ENCODE peak calls at places on chromosomes 1 and 21, in six cellular contexts. R is IMR-90, A is neuronal stem cell, L is mesenchymal stem cell, Z is mesendoderm, K is H1. W is an unnamed sample.

GRCh38 chr1:174875306-174875705 is 124.4 kb upstream of the CACYBP start:
- DNase-seq in A (no peak), K (no peak), R (no peak), L (no peak), Z (peak), W (peak)

GRCh38 chr1:168437821-168438220 is 106.0 kb downstream of the XCL2 start:
- DNase-seq in K (no peak), R (no peak), L (no peak), A (no peak), Z (no peak), W (no peak)

GRCh38 chr1:79044974-79045650 is 38.6 kb upstream of the ADGRL4 start:
- DNase-seq in R (no peak), L (no peak), Z (peak), A (no peak), K (peak), W (peak)

GRCh38 chr1:152932170-152932811 is 14.7 kb upstream of the SPRR5 start:
- DNase-seq in R (no peak), Z (no peak), A (no peak), L (no peak), K (no peak), W (no peak)

GRCh38 chr1:94920061-94920460 is 6.8 kb downstream of the CNN3 start:
- DNase-seq in R (no peak), Z (no peak), L (peak), K (no peak), A (no peak), W (no peak)

GRCh38 chr1:182507685-182508084 is 57.7 kb downstream of the RGSL1 start:
- DNase-seq in K (no peak), L (no peak), Z (no peak), A (no peak), R (no peak), W (no peak)

GRCh38 chr1:246117066-246117791 is 389.9 kb downstream of the SMYD3 start:
- DNase-seq in R (peak), A (no peak), K (no peak), L (peak), Z (peak), W (peak)

GRCh38 chr1:236773919-236774318 is 21.2 kb upstream of the MTR start:
- DNase-seq in Z (no peak), K (no peak), R (no peak), L (no peak), A (no peak), W (no peak)

GRCh38 chr1:229952670-229953520 is 114.1 kb upstream of the GALNT2 start:
- DNase-seq in L (peak), K (no peak), A (no peak), Z (no peak), R (no peak), W (no peak)

GRCh38 chr1:154608522-154609294 is 722 bp upstream of the ADAR start:
- DNase-seq in R (peak), A (peak), L (peak), Z (peak), K (peak), W (peak)

GRCh38 chr1:51321924-51322280 is 8.5 kb downstream of the TTC39A start:
- DNase-seq in L (no peak), K (no peak), A (no peak), R (no peak), Z (no peak), W (no peak)

GRCh38 chr1:209899948-209900347 is 38.1 kb upstream of the SYT14 start:
- DNase-seq in Z (peak), A (no peak), K (peak), R (no peak), L (no peak), W (peak)

GRCh38 chr1:206925116-206925736 is 3.5 kb upstream of the FCMR start:
- DNase-seq in A (no peak), L (peak), R (no peak), K (no peak), Z (peak), W (peak)

GRCh38 chr1:55245781-55246180 is 30.6 kb upstream of the USP24 start:
- DNase-seq in K (no peak), A (no peak), L (peak), Z (no peak), R (no peak), W (no peak)

GRCh38 chr1:185318431-185319151 is 1.5 kb upstream of the IVNS1ABP start:
- DNase-seq in R (no peak), A (no peak), K (no peak), L (no peak), Z (no peak), W (no peak)

GRCh38 chr1:25030674-25031589 is 100.9 kb upstream of the RUNX3 start:
- DNase-seq in Z (no peak), K (no peak), L (no peak), A (no peak), R (peak), W (no peak)

GRCh38 chr21:38817371-38818335 is 11.9 kb downstream of the ETS2 start:
- DNase-seq in A (no peak), L (peak), R (peak), K (no peak), Z (no peak), W (no peak)

GRCh38 chr1:182406006-182406405 is 5.5 kb upstream of the TEDDM1 start:
- DNase-seq in R (no peak), K (no peak), A (no peak), Z (no peak), L (no peak), W (no peak)

GRCh38 chr1:115314111-115314510 is 23.9 kb downstream of the NGF start:
- DNase-seq in L (no peak), A (no peak), R (no peak), Z (no peak), K (no peak), W (no peak)

GRCh38 chr1:215523906-215524305 is 43.2 kb upstream of the KCTD3 start:
- DNase-seq in Z (no peak), A (no peak), L (peak), R (peak), K (no peak), W (no peak)

GRCh38 chr1:226763741-226764264 is 24.7 kb upstream of the ITPKB start:
- DNase-seq in K (no peak), R (peak), A (no peak), Z (peak), L (peak), W (peak)

GRCh38 chr21:37565530-37566223 is 199.1 kb downstream of the DYRK1A start:
- DNase-seq in R (peak), A (no peak), L (peak), Z (no peak), K (peak), W (no peak)

GRCh38 chr1:29259802-29260441 is 23.6 kb downstream of the PTPRU start:
- DNase-seq in R (no peak), Z (peak), K (peak), A (no peak), L (peak), W (peak)

GRCh38 chr1:57307382-57307781 is 116.5 kb downstream of the DAB1 start:
- DNase-seq in Z (peak), A (no peak), L (no peak), K (peak), R (no peak), W (peak)

GRCh38 chr1:151523331-151523730 is 12.1 kb downstream of the CGN start:
- DNase-seq in L (no peak), R (no peak), K (no peak), A (no peak), Z (no peak), W (no peak)

GRCh38 chr1:18531503-18531845 is 50.7 kb downstream of the KLHDC7A start:
- DNase-seq in K (peak), R (no peak), Z (no peak), L (no peak), A (no peak), W (peak)

GRCh38 chr1:1630965-1631792 is 794 bp upstream of the MMP23B start:
- DNase-seq in R (no peak), L (peak), A (no peak), K (peak), Z (peak), W (peak)

GRCh38 chr21:15592271-15592860 is 137.4 kb upstream of the USP25 start:
- DNase-seq in K (no peak), A (peak), R (peak), Z (peak), L (peak), W (no peak)

GRCh38 chr1:27885114-27885528 is 12.8 kb downstream of the THEMIS2 start:
- DNase-seq in A (no peak), Z (no peak), L (no peak), R (no peak), K (no peak), W (no peak)

GRCh38 chr21:15121655-15122120 is 56.9 kb upstream of the NRIP1 start:
- DNase-seq in Z (peak), A (no peak), K (no peak), R (peak), L (peak), W (peak)

GRCh38 chr1:46616277-46617107 is at the start of gene MOB3C:
- DNase-seq in L (peak), A (peak), R (peak), K (peak), Z (peak), W (peak)

GRCh38 chr1:26858891-26859630 is 3.9 kb upstream of the SFN start:
- DNase-seq in R (no peak), A (no peak), Z (no peak), L (no peak), K (no peak), W (no peak)

GRCh38 chr1:162855461-162856150 is 5.4 kb downstream of the CCDC190 start:
- DNase-seq in K (no peak), R (peak), L (no peak), A (no peak), Z (peak), W (no peak)

GRCh38 chr1:76379506-76379905 is 305.0 kb downstream of the ST6GALNAC3 start:
- DNase-seq in L (no peak), A (no peak), R (no peak), Z (no peak), K (no peak), W (no peak)

GRCh38 chr1:89605692-89606091 is 27.2 kb upstream of the LRRC8C start:
- DNase-seq in A (no peak), Z (no peak), K (no peak), L (peak), R (peak), W (no peak)

GRCh38 chr1:219086956-219087469 is 86.7 kb upstream of the LYPLAL1 start:
- DNase-seq in L (no peak), R (no peak), A (no peak), Z (no peak), K (no peak), W (no peak)

GRCh38 chr1:86151427-86151826 is 5.1 kb downstream of the COL24A1 start:
- DNase-seq in L (no peak), K (no peak), Z (no peak), A (no peak), R (peak), W (no peak)

DNA sequence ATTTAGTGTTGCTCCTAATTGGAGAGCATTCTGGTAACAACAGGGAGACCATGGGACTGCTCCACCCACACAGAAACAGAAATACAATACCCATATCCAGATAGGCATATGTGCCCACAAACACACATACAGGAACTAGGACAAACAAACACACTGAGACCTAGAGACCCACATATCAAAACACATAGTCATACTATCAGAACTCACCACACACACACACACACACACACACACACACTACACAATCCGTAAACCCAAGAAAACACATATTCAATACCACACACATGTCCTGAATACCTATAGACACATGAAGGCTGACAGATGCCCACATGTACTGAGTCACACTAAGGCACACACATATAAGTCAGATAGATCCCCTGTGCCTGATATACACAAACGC is 3.5 kb upstream of the NFASC start:
- DNase-seq in A (no peak), K (no peak), R (no peak), L (no peak), Z (no peak), W (no peak)
- H2AK5ac ChIP-seq in A (no peak), K (peak), R (no peak), L (no peak), Z (no peak), W (no peak)

GRCh38 chr1:172449585-172450523 is 6.0 kb upstream of the PIGC start:
- DNase-seq in A (peak), K (peak), Z (peak), R (peak), L (peak), W (peak)
- H2AK5ac ChIP-seq in A (no peak), K (no peak), Z (no peak), R (no peak), L (no peak), W (no peak)

GRCh38 chr21:17612023-17612564 is 607 bp downstream of the BTG3 start:
- DNase-seq in Z (peak), A (peak), L (peak), K (peak), R (peak), W (peak)
- H2AK5ac ChIP-seq in Z (no peak), A (peak), L (no peak), K (no peak), R (no peak), W (no peak)

GRCh38 chr1:71809085-71809484 is 473.3 kb downstream of the NEGR1 start:
- DNase-seq in Z (no peak), A (no peak), K (no peak), L (no peak), R (no peak), W (no peak)

DNA sequence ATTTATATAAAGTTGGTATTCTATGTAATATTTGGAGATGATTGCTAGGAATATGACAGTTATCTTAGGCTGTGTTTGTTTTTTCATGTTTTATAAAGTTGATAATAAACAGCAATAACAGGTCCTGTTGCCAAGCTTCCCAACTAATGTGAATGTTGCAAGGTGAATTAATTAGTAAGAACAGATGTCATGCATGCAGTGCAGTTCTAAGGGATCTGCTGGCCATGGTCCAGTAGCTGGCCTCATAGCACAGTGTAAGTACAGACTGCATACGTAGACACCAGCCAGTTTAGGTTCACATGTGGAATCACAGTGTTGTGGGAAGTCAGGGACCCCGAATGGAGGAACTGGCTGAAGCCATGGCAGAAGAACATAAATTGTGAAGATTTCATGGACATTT is 478.2 kb downstream of the NEGR1 start:
- DNase-seq in L (no peak), R (no peak), K (no peak), Z (no peak), A (no peak), W (no peak)
- H2AK5ac ChIP-seq in L (no peak), R (no peak), K (no peak), Z (no peak), A (no peak), W (no peak)

DNA sequence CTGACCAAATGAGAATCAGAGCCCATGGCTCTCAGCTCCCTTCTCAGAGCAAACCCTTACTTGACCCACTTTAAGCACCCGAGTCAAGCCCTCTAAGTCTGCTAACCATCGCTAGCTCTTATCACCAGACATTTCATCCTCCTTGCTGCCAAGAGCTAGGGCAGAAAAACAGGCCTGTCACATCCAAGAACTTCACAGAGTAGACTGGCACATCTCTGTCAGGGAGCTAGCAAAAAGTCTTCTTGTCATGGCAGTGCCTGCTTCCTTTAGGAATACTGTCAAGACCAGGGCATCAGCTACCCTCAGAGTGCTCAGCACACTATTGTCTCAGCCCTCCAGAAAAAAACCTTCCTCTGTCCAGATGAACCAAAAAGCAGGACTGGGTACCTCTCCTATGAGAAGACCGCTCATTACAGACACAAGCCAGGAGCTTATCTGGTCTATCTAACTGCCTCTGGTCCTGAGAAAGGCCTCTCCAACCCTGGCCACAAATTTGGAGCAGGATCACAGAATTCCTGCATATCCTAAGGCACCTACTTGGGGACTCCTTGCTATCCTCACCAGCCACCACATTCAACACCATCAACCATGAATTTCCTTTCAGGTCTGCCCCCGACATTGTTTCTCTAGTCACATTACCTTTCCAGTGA is 26.2 kb downstream of the ERI3 start:
- DNase-seq in A (no peak), K (no peak), L (peak), Z (peak), R (no peak), W (no peak)
- H2AK5ac ChIP-seq in A (no peak), K (no peak), L (peak), Z (no peak), R (peak), W (no peak)

W was measured in H9.